ENCODE peak calls at places on chromosomes 12 and 14, in five cellular contexts. N is activated CD4-positive, alpha-beta T cell treated with anti-CD3 and anti-CD28 coated beads, Interleukin-2, amount 50 U/mL, for 1 hour; B is stimulated activated CD4-positive, alpha-beta T cell treated with anti-CD3 and anti-CD28 coated beads, Interleukin-1b, Interleukin-23, amount 100 ng/mL, for 24 hours; H is Caco-2; P is AG08395. X is an unnamed sample.
A peak's percentile ranks its signal among the peaks of the same experiment; 100 is the strongest.

GRCh38 chr12:50102648-50103309 is 1.0 kb upstream of the GPD1 start:
- DNase-seq in N (no peak), B (no peak), H (no peak), P (no peak), X (no peak)

GRCh38 chr12:68180792-68181744 is 21.5 kb upstream of the IFNG start:
- DNase-seq in N (peak; percentile 24), B (no peak), H (no peak), P (no peak), X (no peak)

GRCh38 chr12:22443379-22444316 is 100.7 kb downstream of the C2CD5 start:
- DNase-seq in N (peak; percentile 54), B (peak; percentile 28), H (peak; percentile 84), P (peak; percentile 77), X (peak; percentile 78)

GRCh38 chr12:55719371-55719770 is 822 bp upstream of the RDH5 start:
- DNase-seq in N (no peak), B (no peak), H (no peak), P (no peak), X (no peak)

GRCh38 chr12:98578392-98578791 is 15.1 kb upstream of the SLC25A3 start:
- DNase-seq in N (no peak), B (no peak), H (no peak), P (no peak), X (no peak)

GRCh38 chr14:72402429-72402772 is 470.2 kb downstream of the RGS6 start:
- DNase-seq in N (no peak), B (no peak), H (no peak), P (no peak), X (no peak)

GRCh38 chr12:39144613-39145061 is 239.2 kb upstream of the CPNE8 start:
- DNase-seq in N (no peak), B (no peak), H (no peak), P (no peak), X (no peak)

GRCh38 chr14:68468437-68469207 is 324.2 kb downstream of the ZFP36L1 start:
- DNase-seq in N (no peak), B (no peak), H (peak; percentile 50), P (peak; percentile 61), X (no peak)

GRCh38 chr12:32039341-32039740 is 67.3 kb upstream of the BICD1 start:
- DNase-seq in N (no peak), B (no peak), H (no peak), P (no peak), X (no peak)

GRCh38 chr14:53180272-53181221 is 27.4 kb upstream of the DDHD1 start:
- DNase-seq in N (peak; percentile 2), B (peak; percentile 24), H (peak; percentile 39), P (no peak), X (no peak)